ENCODE peak calls at places on chromosomes 4 and X, in eight cellular contexts. E is fibroblast of pulmonary artery; S is Right ventricle myocardium inferior; N is COR-L47; U is GM13977; D is activated naive CD4-positive, alpha-beta T cell treated with anti-CD3 and anti-CD28 coated beads for 36 hours; C is hepatic stellate cell; Q is cerebellar cortex. J is an unnamed sample.

GRCh38 chr4:52052475-52052780 is 1.3 kb downstream of the SPATA18 start:
- DNase-seq in E (peak; percentile 58), S (no peak), N (no peak), U (peak; percentile 81), D (no peak), C (no peak), Q (no peak), J (no peak)

GRCh38 chrX:88425739-88426138 is 321.3 kb upstream of the CPXCR1 start:
- DNase-seq in E (peak; percentile 6), S (no peak), N (no peak), U (no peak), D (no peak), C (no peak), Q (no peak), J (no peak)

GRCh38 chrX:40971736-40972135 is 113.5 kb upstream of the USP9X start:
- DNase-seq in E (no peak), S (no peak), N (no peak), U (no peak), D (no peak), C (no peak), Q (no peak), J (no peak)

GRCh38 chrX:125205918-125206665 is 113.6 kb upstream of the TEX13C start:
- DNase-seq in E (no peak), S (no peak), N (peak; percentile 60), U (no peak), D (peak; percentile 3), C (no peak), Q (peak; percentile 69), J (no peak)

GRCh38 chr4:166017804-166018203 is 144.8 kb downstream of the TLL1 start:
- DNase-seq in E (no peak), S (no peak), N (no peak), U (no peak), D (no peak), C (no peak), Q (no peak), J (no peak)

GRCh38 chr4:66564901-66565648 is 894.8 kb upstream of the EPHA5 start:
- DNase-seq in E (peak; percentile 87), S (no peak), N (no peak), U (no peak), D (no peak), C (no peak), Q (no peak), J (no peak)

GRCh38 chr4:158376441-158376840 is 145.2 kb upstream of the RXFP1 start:
- DNase-seq in E (peak; percentile 25), S (no peak), N (no peak), U (no peak), D (no peak), C (no peak), Q (no peak), J (no peak)

GRCh38 chrX:79270401-79270800 is 96.7 kb downstream of the ITM2A start:
- DNase-seq in E (peak; percentile 8), S (no peak), N (no peak), U (peak; percentile 26), D (peak; percentile 88), C (no peak), Q (no peak), J (peak; percentile 62)

GRCh38 chrX:138711399-138712347 is at the start of gene FGF13:
- DNase-seq in E (no peak), S (peak; percentile 50), N (no peak), U (peak; percentile 46), D (peak; percentile 17), C (no peak), Q (no peak), J (no peak)

GRCh38 chr4:185343726-185344581 is 51.8 kb downstream of the LRP2BP start:
- DNase-seq in E (peak; percentile 40), S (no peak), N (no peak), U (peak; percentile 33), D (no peak), C (peak; percentile 31), Q (peak; percentile 34), J (no peak)

GRCh38 chrX:107773206-107773605 is 2.4 kb downstream of the TSC22D3 start:
- DNase-seq in E (no peak), S (no peak), N (no peak), U (no peak), D (no peak), C (no peak), Q (no peak), J (no peak)

GRCh38 chr4:86627736-86628135 is 33.6 kb downstream of the PTPN13 start:
- DNase-seq in E (no peak), S (no peak), N (no peak), U (no peak), D (no peak), C (no peak), Q (no peak), J (no peak)

GRCh38 chr4:8860096-8860891 is 11.3 kb downstream of the HMX1 start:
- DNase-seq in E (no peak), S (peak; percentile 63), N (no peak), U (no peak), D (no peak), C (no peak), Q (no peak), J (no peak)

GRCh38 chrX:119036369-119037029 is 36.3 kb upstream of the CT47C1 start:
- DNase-seq in E (no peak), S (no peak), N (no peak), U (no peak), D (no peak), C (no peak), Q (no peak), J (no peak)

GRCh38 chrX:139532834-139533233 is 2.3 kb downstream of the F9 start:
- DNase-seq in E (no peak), S (no peak), N (no peak), U (no peak), D (no peak), C (no peak), Q (no peak), J (no peak)

GRCh38 chr4:177239475-177239874 is 70.2 kb upstream of the NEIL3 start:
- DNase-seq in E (no peak), S (no peak), N (no peak), U (no peak), D (no peak), C (no peak), Q (no peak), J (no peak)

GRCh38 chr4:7015383-7016035 is 27.7 kb upstream of the TADA2B start:
- DNase-seq in E (no peak), S (no peak), N (no peak), U (no peak), D (no peak), C (peak; percentile 68), Q (no peak), J (no peak)

GRCh38 chr4:20474119-20474518 is 222.4 kb downstream of the SLIT2 start:
- DNase-seq in E (peak; percentile 63), S (no peak), N (no peak), U (no peak), D (no peak), C (no peak), Q (no peak), J (no peak)

GRCh38 chrX:826448-826847 is 195.9 kb downstream of the SHOX start:
- DNase-seq in E (no peak), S (no peak), N (no peak), U (no peak), D (no peak), C (no peak), Q (no peak), J (no peak)

GRCh38 chr4:106707776-106708603 is 328.1 kb downstream of the DKK2 start:
- DNase-seq in E (peak; percentile 22), S (no peak), N (no peak), U (no peak), D (no peak), C (no peak), Q (no peak), J (no peak)

GRCh38 chr4:32010221-32010620 is 1290.1 kb downstream of the PCDH7 start:
- DNase-seq in E (no peak), S (no peak), N (no peak), U (no peak), D (no peak), C (no peak), Q (no peak), J (no peak)

GRCh38 chrX:38664285-38664684 is 102.9 kb downstream of the TSPAN7 start:
- DNase-seq in E (peak; percentile 52), S (no peak), N (peak; percentile 36), U (no peak), D (peak; percentile 18), C (peak; percentile 13), Q (peak; percentile 38), J (no peak)

GRCh38 chr4:12458621-12459020 is 1025.5 kb downstream of the RAB28 start:
- DNase-seq in E (no peak), S (no peak), N (no peak), U (no peak), D (no peak), C (no peak), Q (no peak), J (no peak)

GRCh38 chr4:116516711-116517110 is 568.7 kb downstream of the TRAM1L1 start:
- DNase-seq in E (no peak), S (no peak), N (no peak), U (no peak), D (no peak), C (no peak), Q (no peak), J (no peak)

GRCh38 chrX:71099736-71100135 is 4.1 kb downstream of the FOXO4 start:
- DNase-seq in E (no peak), S (no peak), N (no peak), U (no peak), D (no peak), C (no peak), Q (no peak), J (no peak)

GRCh38 chr4:46491455-46491854 is 101.5 kb upstream of the GABRA2 start:
- DNase-seq in E (no peak), S (no peak), N (no peak), U (no peak), D (no peak), C (no peak), Q (no peak), J (no peak)

GRCh38 chrX:47643926-47644325 is 6.4 kb downstream of the ELK1 start:
- DNase-seq in E (peak; percentile 66), S (no peak), N (no peak), U (no peak), D (no peak), C (peak; percentile 45), Q (peak; percentile 61), J (no peak)

J was measured in activated T-helper 9 cell treated with anti-CD3 and anti-CD28 coated beads, Interleukin-2, amount 50 U/mL, for 16 hours.